ENCODE peak calls at places on chromosomes 3 and 15, in eight cellular contexts. W is mammary epithelial cell, M is neural progenitor cell, A is SK-N-SH, E is H1, Z is GM23248, L is PC-3, N is mesenchymal stem cell. Y is an unnamed sample.

GRCh38 chr3:13612829-13613228 is 63.9 kb downstream of the FBLN2 start:
- DNase-seq in W (peak), M (no peak), A (no peak), E (no peak), Z (peak), L (no peak), N (peak), Y (no peak)

GRCh38 chr3:171026584-171027293 is at the start of gene SLC2A2:
- DNase-seq in W (no peak), M (no peak), A (no peak), E (no peak), Z (no peak), L (no peak), N (no peak), Y (no peak)

GRCh38 chr3:108818404-108818803 is 4.2 kb upstream of the TRAT1 start:
- DNase-seq in W (peak), M (peak), A (peak), E (no peak), Z (peak), L (peak), N (peak), Y (peak)

GRCh38 chr3:102979682-102980378 is 545.0 kb downstream of the ZPLD1 start:
- DNase-seq in W (peak), M (no peak), A (peak), E (no peak), Z (peak), L (peak), N (no peak), Y (peak)

GRCh38 chr3:59605318-59605717 is 555.5 kb upstream of the CFAP20DC start:
- DNase-seq in W (no peak), M (no peak), A (no peak), E (no peak), Z (no peak), L (no peak), N (no peak), Y (no peak)

GRCh38 chr3:68088216-68088615 is 433.8 kb upstream of the SUCLG2 start:
- DNase-seq in W (no peak), M (no peak), A (no peak), E (no peak), Z (no peak), L (no peak), N (no peak), Y (no peak)

GRCh38 chr3:175224051-175224450 is 364.9 kb downstream of the NAALADL2 start:
- DNase-seq in W (no peak), M (no peak), A (no peak), E (no peak), Z (no peak), L (no peak), N (no peak), Y (no peak)

GRCh38 chr3:184223946-184224345 is 5.4 kb upstream of the VWA5B2 start:
- DNase-seq in W (no peak), M (no peak), A (no peak), E (no peak), Z (no peak), L (no peak), N (no peak), Y (no peak)

GRCh38 chr15:71440479-71441071 is 325.3 kb downstream of the THSD4 start:
- DNase-seq in W (peak), M (peak), A (peak), E (no peak), Z (peak), L (peak), N (peak), Y (peak)

GRCh38 chr15:76647612-76648011 is 257.5 kb downstream of the SCAPER start:
- DNase-seq in W (no peak), M (peak), A (no peak), E (no peak), Z (no peak), L (no peak), N (no peak), Y (no peak)

GRCh38 chr3:125374996-125375941 is at the start of gene ZNF148:
- DNase-seq in W (peak), M (peak), A (peak), E (peak), Z (peak), L (peak), N (peak), Y (peak)

GRCh38 chr3:152339881-152340505 is 71.3 kb downstream of the MBNL1 start:
- DNase-seq in W (no peak), M (no peak), A (no peak), E (no peak), Z (no peak), L (no peak), N (no peak), Y (no peak)

DNA sequence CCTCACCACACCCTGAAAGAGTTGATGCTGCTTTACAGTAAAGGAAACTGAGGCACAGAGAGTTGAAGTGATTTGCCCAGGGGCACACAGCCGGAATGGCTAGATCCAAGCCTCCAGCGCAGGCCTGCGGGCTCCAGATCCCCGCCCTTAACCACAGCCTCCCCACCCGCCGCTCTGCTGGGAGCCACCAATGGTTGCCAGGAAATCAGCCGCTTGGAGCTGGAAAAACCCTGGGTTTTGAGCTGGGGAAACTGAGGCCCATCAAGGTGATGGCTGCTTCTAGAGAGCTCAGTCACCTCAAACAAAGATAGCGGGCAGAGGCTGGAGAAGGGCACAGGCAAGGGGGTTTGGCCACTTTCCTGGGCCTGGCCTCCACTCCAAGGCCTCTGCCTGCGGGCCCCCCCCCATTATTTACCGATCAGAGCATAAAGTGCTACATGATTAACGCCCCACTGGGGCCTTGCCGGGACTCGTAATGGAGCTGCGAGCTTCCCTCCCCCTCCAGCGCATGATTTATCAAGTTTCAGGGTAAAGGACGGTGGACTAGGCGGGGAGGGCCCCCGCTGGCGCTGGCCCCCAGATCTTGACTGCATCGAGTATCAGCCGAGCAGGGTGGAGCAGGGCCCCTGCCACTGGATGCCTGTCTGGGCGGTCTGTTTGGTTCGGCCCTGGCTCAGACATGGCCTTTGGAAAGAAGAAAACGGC is 9.2 kb downstream of the PLXND1 start:
- DNase-seq in W (no peak), M (no peak), A (no peak), E (no peak), Z (peak), L (no peak), N (peak), Y (peak)
- H3K27ac ChIP-seq in W (no peak), M (no peak), A (no peak), E (no peak), Z (peak), L (no peak), N (peak), Y (peak)

GRCh38 chr3:188259191-188259590 is 105.2 kb downstream of the LPP start:
- DNase-seq in W (no peak), M (no peak), A (no peak), E (no peak), Z (no peak), L (no peak), N (no peak), Y (no peak)
- H2AFZ ChIP-seq in W (no peak), M (no peak), A (no peak), E (no peak), Z (no peak), L (no peak), N (no peak), Y (no peak)

DNA sequence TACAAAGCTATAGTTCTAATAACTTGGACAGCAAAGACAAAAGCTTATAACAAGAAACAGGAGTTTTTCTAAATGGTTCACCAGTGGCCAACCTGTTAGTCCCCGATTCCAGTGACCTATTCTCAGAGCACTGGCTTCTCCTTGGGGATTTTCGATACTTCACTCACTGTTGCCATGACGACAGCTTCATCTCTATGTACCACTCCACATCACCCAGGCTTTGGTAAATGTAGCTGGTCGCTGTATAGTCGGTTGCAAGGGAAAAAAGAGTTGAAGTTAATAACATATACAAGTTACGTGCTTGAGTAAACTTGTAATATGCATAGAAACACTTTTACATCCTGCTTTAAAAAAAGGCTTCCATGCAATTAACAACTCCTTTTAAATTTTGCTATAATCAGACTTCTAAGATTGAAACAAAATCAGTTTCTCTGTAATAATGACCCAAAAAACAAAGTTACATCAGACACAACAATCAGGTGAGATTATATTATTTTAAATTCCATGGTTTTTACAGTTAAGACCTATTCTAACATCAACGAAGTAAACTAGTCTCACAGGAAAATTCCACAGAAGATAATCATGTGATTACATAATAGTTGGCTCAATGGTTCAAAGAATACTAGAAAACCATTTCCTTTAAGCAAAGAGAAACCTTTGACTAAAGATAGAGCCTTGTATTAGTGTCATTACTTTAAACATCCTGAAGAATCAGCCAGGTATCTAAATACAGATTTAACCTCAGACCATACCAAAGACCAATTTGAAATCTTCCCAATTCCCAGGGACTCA is 2.9 kb downstream of the CCNL1 start:
- DNase-seq in W (no peak), M (peak), A (no peak), E (no peak), Z (peak), L (no peak), N (peak), Y (no peak)
- H3K4me3 ChIP-seq in W (peak), M (peak), A (peak), E (no peak), Z (peak), L (peak), N (no peak), Y (peak)

DNA sequence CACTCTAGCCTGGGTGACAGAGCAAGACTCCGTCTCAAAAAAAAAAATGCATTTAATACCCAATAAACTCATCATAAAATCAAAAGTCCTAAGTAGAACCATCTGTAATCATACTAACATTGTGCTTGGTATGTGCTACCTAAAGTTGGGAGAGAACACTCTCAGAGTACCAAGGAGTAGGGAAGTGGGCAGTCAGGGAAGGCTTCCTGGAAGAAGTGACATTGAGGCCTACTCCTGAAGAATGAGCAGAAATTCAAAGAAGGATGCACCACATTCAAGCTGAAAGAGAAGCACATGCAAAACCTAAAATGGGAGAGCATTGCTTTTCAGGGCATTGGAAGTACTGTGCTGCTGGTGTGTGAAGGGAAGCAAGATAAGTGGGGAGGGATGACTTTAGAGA is 54.1 kb downstream of the TLE3 start:
- DNase-seq in W (no peak), M (no peak), A (no peak), E (no peak), Z (no peak), L (no peak), N (no peak), Y (no peak)
- H3K27ac ChIP-seq in W (no peak), M (no peak), A (no peak), E (no peak), Z (no peak), L (no peak), N (no peak), Y (no peak)

DNA sequence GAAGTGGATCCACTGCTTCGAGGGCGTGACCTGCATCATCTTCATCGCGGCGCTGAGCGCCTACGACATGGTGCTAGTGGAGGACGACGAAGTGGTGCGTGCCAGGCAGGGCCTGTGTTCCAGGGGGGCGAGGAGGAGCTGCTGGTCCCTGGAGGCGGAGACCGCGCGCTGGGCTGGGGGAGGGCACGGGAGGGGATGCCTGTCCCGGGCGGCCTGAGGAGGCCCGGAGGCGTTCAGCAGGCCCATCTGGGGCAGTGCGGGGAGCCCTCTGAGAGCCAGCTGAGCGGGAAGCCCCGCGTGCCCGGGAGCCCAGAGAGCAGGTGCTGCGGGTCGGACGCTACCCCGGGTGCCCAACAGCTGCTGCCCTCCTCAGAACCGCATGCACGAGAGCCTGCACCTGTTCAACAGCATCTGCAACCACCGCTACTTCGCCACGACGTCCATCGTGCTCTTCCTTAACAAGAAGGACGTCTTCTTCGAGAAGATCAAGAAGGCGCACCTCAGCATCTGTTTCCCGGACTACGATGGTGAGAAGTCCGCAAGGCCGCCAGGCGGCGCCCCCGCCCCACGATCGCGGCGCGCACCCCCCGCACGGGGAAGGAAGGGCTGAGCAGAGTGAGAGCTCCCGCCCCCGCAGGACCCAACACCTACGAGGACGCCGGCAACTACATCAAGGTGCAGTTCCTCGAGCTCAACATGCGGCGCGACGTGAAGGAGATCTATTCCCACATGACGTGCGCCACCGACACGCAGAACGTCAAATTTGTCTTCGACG is 2.9 kb downstream of the GNAT1 start:
- DNase-seq in W (peak), M (peak), A (peak), E (peak), Z (peak), L (peak), N (peak), Y (peak)
- H2AFZ ChIP-seq in W (no peak), M (no peak), A (no peak), E (peak), Z (peak), L (no peak), N (no peak), Y (peak)

Y was measured in astrocyte.